ENCODE peak calls at places on chromosomes 4 and X, in seven cellular contexts. R is fibroblast of mammary gland, K is breast epithelium, E is upper lobe of left lung, N is AG09319, T is Peyer's patch, V is MCF 10A. L is an unnamed sample.

GRCh38 chr4:84916233-84916632 is 50.3 kb downstream of the WDFY3 start:
- DNase-seq in E (no peak), K (no peak), N (no peak), T (no peak), R (no peak), V (no peak), L (no peak)

GRCh38 chrX:3550160-3550765 is 163.2 kb downstream of the PRKX start:
- DNase-seq in R (peak), N (no peak), V (peak), K (no peak), E (no peak), T (no peak), L (no peak)

GRCh38 chrX:123764967-123765871 is 32.4 kb upstream of the THOC2 start:
- DNase-seq in E (peak), K (peak), N (peak), R (peak), T (peak), V (peak), L (peak)

GRCh38 chr4:38673109-38673978 is 9.3 kb downstream of the KLF3 start:
- DNase-seq in K (no peak), R (peak), V (peak), T (peak), E (peak), N (peak), L (no peak)

GRCh38 chrX:154082396-154083133 is 15.0 kb downstream of the MECP2 start:
- DNase-seq in R (peak), T (no peak), N (no peak), V (peak), E (peak), K (no peak), L (no peak)

GRCh38 chr4:141080668-141081067 is 52.6 kb downstream of the RNF150 start:
- DNase-seq in R (no peak), E (no peak), V (no peak), N (no peak), T (no peak), K (no peak), L (no peak)

GRCh38 chrX:119669424-119670037 is 23.4 kb downstream of the SEPTIN6 start:
- DNase-seq in T (no peak), V (no peak), R (peak), N (no peak), K (no peak), E (no peak), L (no peak)

GRCh38 chrX:82038793-82039192 is 836.9 kb downstream of the SH3BGRL start:
- DNase-seq in E (no peak), T (no peak), N (no peak), K (no peak), V (no peak), R (no peak), L (no peak)

GRCh38 chr4:158625544-158625943 is 46.1 kb downstream of the C4orf46 start:
- DNase-seq in T (no peak), N (no peak), E (no peak), V (no peak), R (no peak), K (no peak), L (no peak)

GRCh38 chr4:86855572-86855971 is 6.4 kb upstream of the SLC10A6 start:
- DNase-seq in E (no peak), V (peak), R (peak), N (no peak), K (no peak), T (no peak), L (no peak)

GRCh38 chr4:159540501-159540900 is 437.6 kb downstream of the RAPGEF2 start:
- DNase-seq in T (no peak), E (no peak), N (no peak), V (no peak), K (no peak), R (no peak), L (no peak)

GRCh38 chr4:75898533-75898932 is 3.7 kb downstream of the PPEF2 start:
- DNase-seq in R (no peak), V (no peak), N (no peak), K (no peak), E (no peak), T (no peak), L (no peak)

GRCh38 chrX:130197464-130197863 is 25.7 kb downstream of the RAB33A start:
- DNase-seq in T (no peak), E (no peak), R (no peak), N (no peak), V (no peak), K (no peak), L (no peak)

GRCh38 chr4:177267911-177268310 is 41.8 kb upstream of the NEIL3 start:
- DNase-seq in K (no peak), T (no peak), V (no peak), R (no peak), N (no peak), E (no peak), L (no peak)

GRCh38 chr4:133130171-133130570 is 18.9 kb upstream of the PCDH10 start:
- DNase-seq in N (no peak), K (no peak), E (no peak), R (no peak), V (no peak), T (no peak), L (no peak)

GRCh38 chr4:145045180-145045579 is 52.8 kb downstream of the ANAPC10 start:
- DNase-seq in E (no peak), T (no peak), N (no peak), R (no peak), K (no peak), V (no peak), L (no peak)

GRCh38 chr4:4572821-4573220 is 31.0 kb upstream of the STX18 start:
- DNase-seq in K (no peak), V (no peak), R (peak), T (no peak), N (no peak), E (no peak), L (no peak)

GRCh38 chrX:41621236-41621651 is 67.5 kb upstream of the GPR34 start:
- DNase-seq in E (no peak), K (no peak), N (no peak), T (no peak), R (no peak), V (no peak), L (no peak)

GRCh38 chr4:80264352-80264647 is 2.2 kb upstream of the FGF5 start:
- DNase-seq in T (no peak), R (no peak), V (no peak), E (no peak), K (no peak), N (no peak), L (no peak)

GRCh38 chr4:1048781-1049590 is 37.6 kb downstream of the FGFRL1 start:
- DNase-seq in E (no peak), R (no peak), K (peak), V (no peak), T (peak), N (no peak), L (peak)

GRCh38 chr4:148030486-148030885 is 298.6 kb downstream of the ARHGAP10 start:
- DNase-seq in E (no peak), R (peak), T (no peak), V (peak), N (peak), K (no peak), L (no peak)

DNA sequence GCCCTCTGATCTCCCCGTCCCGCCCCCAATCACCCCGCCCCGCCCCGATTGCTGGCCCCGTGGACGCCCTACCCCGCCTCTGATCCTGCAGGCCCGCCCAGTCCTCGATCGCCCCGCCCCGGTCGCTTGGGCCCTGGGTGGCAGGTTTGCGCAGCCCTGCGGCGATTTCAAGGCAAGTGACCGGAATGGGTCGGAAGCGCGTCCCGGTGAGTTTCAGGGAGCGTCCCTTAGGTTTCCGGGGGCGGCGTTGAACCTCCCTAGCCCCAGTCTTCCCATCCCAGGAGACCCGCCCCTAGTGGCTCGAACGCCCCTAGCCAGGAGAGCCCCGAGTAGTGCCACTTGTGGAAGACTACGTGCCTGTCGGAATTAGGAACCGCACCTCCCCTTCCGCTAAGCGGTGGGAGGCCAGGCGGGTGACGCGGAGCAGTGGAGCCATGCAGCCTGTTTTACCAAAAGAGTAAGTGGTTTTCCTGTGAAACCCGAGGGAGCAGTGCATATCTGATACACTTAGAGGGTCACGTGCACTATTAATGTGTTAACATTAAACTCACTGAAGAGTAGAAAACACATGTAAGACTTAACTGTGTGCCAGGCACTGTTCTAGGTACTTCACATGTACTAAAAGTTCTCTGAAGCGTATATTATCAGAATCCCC is 350 bp upstream of the TEC start:
- DNase-seq in E (peak), K (peak), V (peak), R (peak), T (peak), N (peak), L (peak)
- TF ChIP-seq CTCF in E (peak), K (peak), V (peak), R (peak), T (peak), N (peak), L (no peak)

GRCh38 chrX:38192007-38192625 is 28.6 kb downstream of the SRPX start:
- DNase-seq in N (no peak), K (no peak), E (no peak), R (peak), T (no peak), V (peak), L (no peak)
- TF ChIP-seq CTCF in N (peak), K (peak), E (no peak), R (peak), T (peak), V (peak), L (no peak)

DNA sequence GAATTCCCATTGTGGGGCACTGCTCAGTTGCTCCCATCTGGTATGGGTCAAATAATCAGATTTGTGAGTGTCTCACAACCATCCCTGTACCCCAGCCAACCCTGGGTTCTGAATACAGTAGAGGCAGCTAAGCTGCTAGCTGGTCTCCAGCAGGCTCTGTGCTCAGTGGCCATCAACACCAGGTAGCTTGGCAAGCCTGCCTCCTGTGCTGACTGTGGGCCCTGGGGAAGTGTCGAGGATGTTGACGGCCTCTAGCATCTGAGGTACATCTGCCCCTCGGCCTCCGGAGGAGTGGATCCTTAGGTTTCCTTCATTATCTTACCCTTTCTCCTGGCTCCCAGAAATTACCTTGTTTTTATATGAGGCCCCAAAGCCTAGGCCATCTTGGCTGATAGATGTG is 13.3 kb downstream of the RNF4 start:
- DNase-seq in N (no peak), R (no peak), V (no peak), K (no peak), E (no peak), T (no peak), L (no peak)
- TF ChIP-seq CTCF in N (no peak), R (no peak), V (no peak), K (no peak), E (no peak), T (no peak), L (no peak)

GRCh38 chr4:109803924-109804571 is 2.2 kb upstream of the CFI start:
- DNase-seq in T (no peak), R (peak), E (peak), V (peak), K (no peak), N (no peak), L (no peak)
- TF ChIP-seq CTCF in T (peak), R (peak), E (peak), V (peak), K (peak), N (peak), L (no peak)

DNA sequence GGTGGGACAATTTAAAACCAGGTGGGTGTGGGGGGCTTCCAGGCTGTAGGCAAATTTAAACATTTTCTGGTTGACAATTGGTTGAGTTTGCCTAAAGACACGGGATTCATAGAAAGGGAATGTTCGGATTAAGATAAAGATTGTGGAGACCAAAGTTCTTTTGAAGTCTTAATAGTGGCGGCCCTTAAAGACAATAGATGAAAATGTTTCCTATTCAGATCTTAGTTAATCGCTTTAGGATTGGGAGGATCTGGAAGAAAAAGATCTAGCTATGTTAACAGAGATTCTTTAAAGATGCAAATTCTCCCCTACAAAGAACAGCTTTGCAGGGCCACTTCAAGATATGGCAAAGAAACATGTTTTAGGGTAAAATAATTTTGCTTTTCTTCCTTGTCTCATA is 4.8 kb downstream of the CNGA1 start:
- DNase-seq in E (no peak), V (no peak), K (no peak), T (no peak), N (no peak), R (no peak), L (no peak)
- TF ChIP-seq CTCF in E (no peak), V (no peak), K (no peak), T (no peak), N (no peak), R (no peak), L (no peak)

GRCh38 chrX:53481816-53482485 is 47.8 kb upstream of the HSD17B10 start:
- DNase-seq in E (peak), V (peak), T (peak), K (no peak), R (peak), N (peak), L (peak)
- TF ChIP-seq CTCF in E (peak), V (peak), T (peak), K (peak), R (peak), N (peak), L (no peak)

DNA sequence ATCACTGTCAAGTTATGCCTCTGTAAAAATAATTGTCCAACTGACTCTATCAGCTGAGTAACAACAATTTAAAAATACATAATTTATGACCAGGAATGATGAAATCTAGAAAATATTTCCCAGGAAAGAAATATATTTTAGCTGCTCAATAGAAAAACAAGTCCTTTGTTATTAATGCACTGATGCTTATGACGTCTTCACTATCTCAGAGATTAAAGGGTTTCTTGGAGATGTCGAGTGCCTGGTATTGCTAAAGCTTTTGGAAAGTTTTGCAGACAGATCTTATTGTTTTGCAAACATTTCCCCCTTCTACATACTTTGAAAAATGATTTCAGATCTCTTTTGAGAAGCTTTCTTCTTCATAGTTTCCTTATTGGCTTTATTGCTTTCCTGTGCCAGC is 154.6 kb upstream of the RPS6KA3 start:
- DNase-seq in N (no peak), K (no peak), E (no peak), T (no peak), R (no peak), V (no peak), L (no peak)
- TF ChIP-seq CTCF in N (no peak), K (no peak), E (no peak), T (no peak), R (no peak), V (no peak), L (no peak)

GRCh38 chr4:65880594-65880993 is 210.3 kb upstream of the EPHA5 start:
- DNase-seq in K (no peak), E (no peak), V (peak), R (no peak), N (no peak), T (no peak), L (no peak)
- TF ChIP-seq CTCF in K (no peak), E (no peak), V (no peak), R (no peak), N (no peak), T (no peak), L (no peak)

GRCh38 chr4:55366621-55367020 is 20.6 kb downstream of the SRD5A3 start:
- DNase-seq in E (no peak), K (no peak), N (no peak), T (no peak), V (no peak), R (no peak), L (no peak)
- TF ChIP-seq CTCF in E (no peak), K (no peak), N (no peak), T (no peak), V (no peak), R (no peak), L (no peak)

GRCh38 chr4:146481246-146481645 is 40.5 kb downstream of the SLC10A7 start:
- DNase-seq in T (no peak), N (no peak), V (no peak), R (no peak), E (no peak), K (no peak), L (no peak)
- TF ChIP-seq CTCF in T (no peak), N (no peak), V (no peak), R (no peak), E (no peak), K (no peak), L (no peak)